ENCODE peak calls at places on chromosome 17, in four cellular contexts. W, E, Y and H are unnamed samples.

GRCh38 chr17:66946251-66946650 is 18.3 kb upstream of the CACNG4 start:
- DNase-seq in W (no peak), E (no peak), Y (no peak), H (no peak)

GRCh38 chr17:76670020-76670707 is 26.6 kb upstream of the ST6GALNAC1 start:
- DNase-seq in W (no peak), E (no peak), Y (no peak), H (no peak)

GRCh38 chr17:81867952-81868673 is 3.0 kb downstream of the ARHGDIA start:
- DNase-seq in W (no peak), E (no peak), Y (no peak), H (no peak)

GRCh38 chr17:2814049-2814448 is 17.8 kb downstream of the RAP1GAP2 start:
- DNase-seq in W (no peak), E (no peak), Y (no peak), H (peak)

GRCh38 chr17:9432867-9433495 is 142.6 kb downstream of the STX8 start:
- DNase-seq in W (no peak), E (no peak), Y (no peak), H (no peak)

GRCh38 chr17:38415250-38416194 is 12.7 kb upstream of the ARHGAP23 start:
- DNase-seq in W (no peak), E (no peak), Y (no peak), H (peak)

GRCh38 chr17:16953347-16953746 is 18.6 kb downstream of the TNFRSF13B start:
- DNase-seq in W (no peak), E (no peak), Y (no peak), H (no peak)

GRCh38 chr17:41082565-41083136 is 1.3 kb upstream of the KRTAP4-7 start:
- DNase-seq in W (no peak), E (no peak), Y (no peak), H (no peak)

GRCh38 chr17:81825841-81826471 is 7.1 kb downstream of the MCRIP1 start:
- DNase-seq in W (no peak), E (no peak), Y (no peak), H (no peak)

GRCh38 chr17:63988741-63989621 is 9.2 kb upstream of the PRR29 start:
- DNase-seq in W (no peak), E (no peak), Y (no peak), H (no peak)

GRCh38 chr17:44220211-44221071 is 966 bp upstream of the UBTF start:
- DNase-seq in W (peak), E (no peak), Y (peak), H (peak)

GRCh38 chr17:82300707-82301270 is 16.6 kb downstream of the CD7 start:
- DNase-seq in W (peak), E (peak), Y (peak), H (no peak)

GRCh38 chr17:50188521-50189395 is 12.7 kb downstream of the COL1A1 start:
- DNase-seq in W (no peak), E (no peak), Y (no peak), H (no peak)

GRCh38 chr17:65518256-65518655 is 43.2 kb downstream of the AXIN2 start:
- DNase-seq in W (no peak), E (no peak), Y (no peak), H (no peak)

GRCh38 chr17:20975566-20975965 is 67.2 kb downstream of the USP22 start:
- DNase-seq in W (no peak), E (no peak), Y (no peak), H (no peak)

GRCh38 chr17:36148559-36149295 is 27.7 kb downstream of the TBC1D3B start:
- DNase-seq in W (peak), E (peak), Y (peak), H (peak)

GRCh38 chr17:27458524-27458908 is 2.3 kb downstream of the KSR1 start:
- DNase-seq in W (no peak), E (no peak), Y (no peak), H (no peak)